ENCODE peak calls at places on chromosomes 4 and X, in seven cellular contexts. U is EH, B is thoracic aorta, Z is fibroblast of mammary gland, X is mesenchymal stem cell, F is mucosa of gallbladder, L is testis. W is an unnamed sample.

GRCh38 chr4:4872148-4872903 is 12.9 kb downstream of the MSX1 start:
- DNase-seq in U (no peak), B (no peak), Z (no peak), X (no peak), F (no peak), L (no peak), W (no peak)

GRCh38 chrX:40062525-40063193 is 35.1 kb downstream of the BCOR start:
- DNase-seq in U (no peak), B (no peak), Z (no peak), X (no peak), F (peak; percentile 42), L (peak; percentile 30), W (no peak)

GRCh38 chr4:17544205-17544604 is 29.2 kb downstream of the CLRN2 start:
- DNase-seq in U (peak; percentile 16), B (no peak), Z (no peak), X (peak; percentile 42), F (peak; percentile 45), L (no peak), W (no peak)

GRCh38 chrX:103215768-103216085 is 819 bp downstream of the BEX4 start:
- DNase-seq in U (peak; percentile 4), B (no peak), Z (no peak), X (peak; percentile 16), F (no peak), L (peak; percentile 42), W (no peak)

GRCh38 chrX:133897593-133898163 is 87.7 kb downstream of the GPC3 start:
- DNase-seq in U (no peak), B (no peak), Z (no peak), X (no peak), F (no peak), L (no peak), W (no peak)

GRCh38 chr4:112523764-112524505 is 8.0 kb upstream of the NEUROG2 start:
- DNase-seq in U (no peak), B (no peak), Z (no peak), X (peak; percentile 28), F (no peak), L (peak; percentile 65), W (no peak)

GRCh38 chr4:83320548-83320947 is 14.1 kb downstream of the HPSE start:
- DNase-seq in U (peak; percentile 78), B (peak; percentile 11), Z (peak; percentile 74), X (peak; percentile 22), F (peak; percentile 41), L (peak; percentile 32), W (no peak)

GRCh38 chr4:47933798-47934197 is 19.4 kb upstream of the NFXL1 start:
- DNase-seq in U (peak; percentile 54), B (no peak), Z (peak; percentile 59), X (peak; percentile 58), F (no peak), L (no peak), W (no peak)

GRCh38 chr4:5893013-5893580 is at the start of gene CRMP1:
- DNase-seq in U (peak; percentile 6), B (no peak), Z (no peak), X (no peak), F (no peak), L (peak; percentile 46), W (no peak)

GRCh38 chr4:76804060-76804459 is 93.9 kb downstream of the SOWAHB start:
- DNase-seq in U (peak; percentile 66), B (no peak), Z (peak; percentile 55), X (peak; percentile 69), F (no peak), L (no peak), W (no peak)

GRCh38 chr4:955931-956381 is 17.4 kb downstream of the DGKQ start:
- DNase-seq in U (no peak), B (no peak), Z (no peak), X (no peak), F (no peak), L (no peak), W (no peak)

GRCh38 chrX:150984164-150984824 is 1.2 kb downstream of the HMGB3 start:
- DNase-seq in U (no peak), B (no peak), Z (no peak), X (no peak), F (no peak), L (no peak), W (no peak)

GRCh38 chr4:2638730-2639129 is 102.3 kb downstream of the FAM193A start:
- DNase-seq in U (no peak), B (no peak), Z (no peak), X (no peak), F (no peak), L (no peak), W (no peak)

GRCh38 chrX:117936162-117936561 is 180.4 kb downstream of the KLHL13 start:
- DNase-seq in U (no peak), B (no peak), Z (peak; percentile 4), X (no peak), F (no peak), L (no peak), W (no peak)

GRCh38 chr4:24664956-24665355 is 80.6 kb upstream of the DHX15 start:
- DNase-seq in U (peak; percentile 50), B (no peak), Z (peak; percentile 63), X (no peak), F (no peak), L (no peak), W (no peak)

GRCh38 chr4:97016186-97016945 is 1126.9 kb downstream of the STPG2 start:
- DNase-seq in U (no peak), B (no peak), Z (no peak), X (no peak), F (no peak), L (no peak), W (no peak)

GRCh38 chr4:15003441-15003890 is 1.2 kb downstream of the CPEB2 start:
- DNase-seq in U (peak; percentile 42), B (no peak), Z (no peak), X (peak; percentile 54), F (peak; percentile 35), L (peak; percentile 38), W (no peak)

GRCh38 chr4:2830632-2831610 is 12.7 kb upstream of the ADD1 start:
- DNase-seq in U (no peak), B (no peak), Z (no peak), X (no peak), F (no peak), L (no peak), W (no peak)